ENCODE peak calls at places on chromosomes 13 and 19, in ten cellular contexts. D is body of pancreas, X is colonic mucosa, Q is A673, F is psoas muscle, W is AG09319, T is GM13977, H is adrenal gland, Y is progenitor cell of endocrine pancreas, M is nephron progenitor cell. G is an unnamed sample.

GRCh38 chr13:30331331-30331771 is 24.0 kb upstream of the KATNAL1 start:
- DNase-seq in D (no peak), X (no peak), F (peak), H (peak), Y (no peak), T (no peak), Q (no peak), M (no peak), W (no peak), G (no peak)

GRCh38 chr19:913080-913748 is at the start of gene R3HDM4:
- DNase-seq in M (peak), Y (peak), Q (peak), D (peak), T (peak), X (peak), W (no peak), F (peak), H (peak), G (peak)

GRCh38 chr19:33273881-33274662 is 28.3 kb downstream of the CEBPA start:
- DNase-seq in F (no peak), H (no peak), T (no peak), M (peak), X (peak), Y (no peak), W (peak), Q (peak), D (no peak), G (no peak)

GRCh38 chr13:43167058-43167457 is 143.7 kb downstream of the DNAJC15 start:
- DNase-seq in H (no peak), M (no peak), W (no peak), D (no peak), T (no peak), X (no peak), Y (no peak), F (no peak), Q (no peak), G (no peak)

GRCh38 chr13:113995051-113995601 is 21.2 kb upstream of the C13orf46 start:
- DNase-seq in T (no peak), M (peak), X (no peak), H (no peak), W (no peak), Q (no peak), D (no peak), F (peak), Y (no peak), G (no peak)

GRCh38 chr13:29111446-29111845 is 291.3 kb downstream of the MTUS2 start:
- DNase-seq in Y (no peak), H (no peak), D (no peak), F (no peak), W (no peak), M (no peak), T (no peak), X (no peak), Q (no peak), G (no peak)

GRCh38 chr13:78194904-78195639 is 276.4 kb upstream of the EDNRB start:
- DNase-seq in Q (peak), T (no peak), F (no peak), D (no peak), X (no peak), M (no peak), Y (no peak), W (no peak), H (no peak), G (no peak)

GRCh38 chr13:45195421-45195820 is 5.4 kb downstream of the KCTD4 start:
- DNase-seq in Y (no peak), X (no peak), H (no peak), Q (no peak), W (no peak), D (no peak), M (no peak), T (no peak), F (no peak), G (no peak)

GRCh38 chr19:8214802-8215201 is 5.6 kb downstream of the CERS4 start:
- DNase-seq in T (no peak), W (no peak), X (no peak), Y (no peak), F (no peak), D (no peak), Q (no peak), M (no peak), H (no peak), G (no peak)

GRCh38 chr13:108486096-108486495 is 143.3 kb upstream of the MYO16 start:
- DNase-seq in M (no peak), F (no peak), D (no peak), Q (no peak), W (no peak), X (no peak), H (no peak), T (no peak), Y (no peak), G (no peak)

GRCh38 chr13:97407540-97407939 is 26.4 kb upstream of the RAP2A start:
- DNase-seq in Q (no peak), H (no peak), M (no peak), D (no peak), Y (no peak), X (no peak), W (no peak), F (no peak), T (no peak), G (no peak)
- TF ChIP-seq CTCF in Q (no peak), H (no peak), M (no peak), D (no peak), Y (no peak), X (no peak), W (no peak), F (no peak), T (no peak), G (no peak)

GRCh38 chr13:94656766-94657165 is 55.1 kb downstream of the GPR180 start:
- DNase-seq in F (no peak), W (peak), D (no peak), H (no peak), Q (peak), X (no peak), T (peak), M (no peak), Y (no peak), G (no peak)
- TF ChIP-seq CTCF in F (no peak), W (peak), D (no peak), H (no peak), Q (no peak), X (no peak), T (no peak), M (no peak), Y (no peak), G (no peak)

DNA sequence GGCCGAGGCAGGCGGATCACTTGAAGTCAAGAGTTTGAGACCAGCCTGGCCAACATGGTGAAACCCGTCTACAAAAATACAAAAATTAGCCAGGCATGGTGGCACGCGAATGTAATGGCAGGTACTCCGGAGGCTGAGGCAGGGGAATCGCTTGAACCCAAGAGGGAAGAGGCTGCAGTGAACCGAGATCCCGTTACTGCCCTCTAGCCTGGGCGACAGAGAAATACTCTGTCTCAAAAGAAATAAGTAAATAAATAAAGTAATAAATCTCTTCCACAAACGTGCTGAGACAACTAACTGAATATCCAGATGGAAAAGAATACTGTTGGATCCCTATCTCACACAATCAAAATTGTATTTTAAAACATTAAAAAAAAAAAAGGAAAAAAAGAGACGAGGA is 807 bp upstream of the ZNF813 start:
- DNase-seq in F (no peak), M (no peak), D (no peak), X (no peak), H (no peak), Q (no peak), T (no peak), Y (no peak), W (no peak), G (no peak)
- TF ChIP-seq CTCF in F (no peak), M (no peak), D (no peak), X (no peak), H (no peak), Q (no peak), T (no peak), Y (peak), W (no peak), G (no peak)

DNA sequence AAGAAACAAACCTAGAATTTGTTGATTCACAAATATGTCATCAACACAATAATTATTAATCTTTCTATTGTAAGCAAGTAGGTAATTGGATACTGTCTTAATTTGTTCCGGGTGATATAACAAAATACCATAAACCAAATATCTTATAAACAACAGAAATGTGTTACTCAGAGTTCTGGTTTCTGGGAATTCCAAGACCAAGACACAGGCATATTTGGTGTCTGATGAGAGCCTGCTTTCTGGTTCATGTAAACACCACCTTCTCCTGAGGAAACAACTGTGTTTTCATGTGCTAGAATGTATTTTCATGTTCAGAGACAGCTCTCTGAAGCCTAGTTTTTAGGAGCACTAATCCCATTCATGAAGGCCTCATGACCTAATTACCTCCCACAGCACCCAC is 1819.5 kb downstream of the SLITRK5 start:
- DNase-seq in W (no peak), D (no peak), Q (no peak), Y (no peak), M (no peak), H (no peak), F (no peak), X (no peak), T (no peak), G (no peak)
- TF ChIP-seq CTCF in W (no peak), D (no peak), Q (no peak), Y (no peak), M (no peak), H (no peak), F (no peak), X (no peak), T (no peak), G (no peak)

GRCh38 chr13:110505594-110505993 is 55.9 kb downstream of the RAB20 start:
- DNase-seq in F (no peak), Q (no peak), H (no peak), X (no peak), M (no peak), T (no peak), D (no peak), W (no peak), Y (no peak), G (no peak)

GRCh38 chr13:110506859-110507566 is 54.5 kb downstream of the RAB20 start:
- DNase-seq in H (no peak), F (peak), T (no peak), D (peak), X (peak), M (no peak), W (no peak), Q (no peak), Y (no peak), G (no peak)

GRCh38 chr13:110506396-110506795 is 55.1 kb downstream of the RAB20 start:
- DNase-seq in X (no peak), D (no peak), M (no peak), W (no peak), F (no peak), Q (no peak), T (no peak), H (no peak), Y (no peak), G (no peak)

GRCh38 chr13:110509478-110509926 is 52.0 kb downstream of the RAB20 start:
- DNase-seq in Q (no peak), F (no peak), T (no peak), H (no peak), X (no peak), D (no peak), M (no peak), W (no peak), Y (no peak), G (no peak)

GRCh38 chr13:110507678-110508381 is 53.7 kb downstream of the RAB20 start:
- DNase-seq in D (peak), T (no peak), Q (no peak), Y (no peak), M (no peak), F (peak), W (no peak), X (peak), H (no peak), G (no peak)
- TF ChIP-seq CTCF in D (peak), T (no peak), Q (no peak), Y (no peak), M (no peak), F (no peak), W (no peak), X (peak), H (no peak), G (no peak)

GRCh38 chr19:13774217-13775191 is at the start of gene C19orf53:
- DNase-seq in Y (peak), H (peak), T (peak), D (peak), F (peak), M (peak), X (peak), W (peak), Q (peak), G (peak)
- TF ChIP-seq CTCF in Y (no peak), H (no peak), T (no peak), D (no peak), F (no peak), M (no peak), X (no peak), W (no peak), Q (no peak), G (no peak)

GRCh38 chr19:13033244-13033643 is 38.0 kb downstream of the NFIX start:
- DNase-seq in D (no peak), Y (no peak), W (no peak), Q (no peak), X (no peak), M (no peak), F (no peak), H (no peak), T (no peak), G (no peak)
- TF ChIP-seq CTCF in D (no peak), Y (no peak), W (peak), Q (peak), X (no peak), M (no peak), F (no peak), H (no peak), T (no peak), G (no peak)

G was measured in activated B cell treated with CpG ODN at 0.5 μM for 24 hours.